ENCODE peak calls at places on chromosomes 6 and 20, in four cellular contexts. Q is K562, B is GM12878, U is HepG2. S is an unnamed sample.

GRCh38 chr20:21395666-21396044 is 1.7 kb downstream of the NKX2-4 start:
- DNase-seq in Q (no peak), B (no peak), U (no peak), S (no peak)

GRCh38 chr6:161618816-161619454 is 345.1 kb upstream of the AGPAT4 start:
- DNase-seq in Q (no peak), B (no peak), U (peak; percentile 49), S (peak; percentile 72)

GRCh38 chr6:105179244-105180065 is at the start of gene POPDC3:
- DNase-seq in U (no peak), Q (no peak), B (no peak), S (peak; percentile 45)

GRCh38 chr6:56699066-56699654 is 56.5 kb upstream of the DST start:
- DNase-seq in B (no peak), U (peak; percentile 43), Q (no peak), S (no peak)

GRCh38 chr6:3999800-4000661 is 78.9 kb downstream of the FAM217A start:
- DNase-seq in U (no peak), Q (no peak), B (no peak), S (no peak)

GRCh38 chr20:25576783-25577530 is 8.4 kb downstream of the NINL start:
- DNase-seq in Q (no peak), U (no peak), B (no peak), S (no peak)

GRCh38 chr6:88662163-88662580 is 301.2 kb downstream of the RNGTT start:
- DNase-seq in Q (no peak), U (peak; percentile 60), B (peak; percentile 89), S (no peak)

GRCh38 chr20:53050338-53050737 is 78.2 kb downstream of the TSHZ2 start:
- DNase-seq in Q (no peak), U (no peak), B (no peak), S (no peak)

GRCh38 chr6:43921548-43922422 is 151.8 kb downstream of the VEGFA start:
- DNase-seq in B (no peak), Q (no peak), U (no peak), S (no peak)
- TF ChIP-seq FOXK2 in B (no peak), Q (no peak), U (no peak), S (no peak)

GRCh38 chr20:13291167-13291566 is 70.1 kb downstream of the ISM1 start:
- DNase-seq in U (no peak), Q (no peak), B (no peak), S (no peak)

GRCh38 chr20:13288357-13288756 is 67.3 kb downstream of the ISM1 start:
- DNase-seq in U (peak; percentile 21), Q (no peak), B (no peak), S (no peak)

GRCh38 chr20:13286600-13286999 is 65.5 kb downstream of the ISM1 start:
- DNase-seq in U (no peak), Q (no peak), B (no peak), S (no peak)

GRCh38 chr20:13290724-13291123 is 69.7 kb downstream of the ISM1 start:
- DNase-seq in Q (no peak), U (no peak), B (no peak), S (no peak)

GRCh38 chr20:13289031-13289430 is 68.0 kb downstream of the ISM1 start:
- DNase-seq in B (no peak), Q (no peak), U (no peak), S (no peak)
- TF ChIP-seq FOXK2 in B (no peak), Q (no peak), U (no peak), S (no peak)

GRCh38 chr6:140908505-140908904 is 1224.2 kb upstream of the GJE1 start:
- DNase-seq in U (no peak), B (no peak), Q (no peak), S (no peak)

GRCh38 chr6:140912686-140913085 is 1220.0 kb upstream of the GJE1 start:
- DNase-seq in Q (no peak), B (no peak), U (peak; percentile 42), S (no peak)

GRCh38 chr6:140907235-140907634 is 1225.5 kb upstream of the GJE1 start:
- DNase-seq in Q (no peak), U (no peak), B (no peak), S (no peak)

GRCh38 chr6:140909156-140909555 is 1223.6 kb upstream of the GJE1 start:
- DNase-seq in U (no peak), Q (no peak), B (no peak), S (no peak)

GRCh38 chr6:140909620-140910019 is 1223.1 kb upstream of the GJE1 start:
- DNase-seq in U (no peak), B (no peak), Q (no peak), S (no peak)
- TF ChIP-seq FOXK2 in U (no peak), B (no peak), Q (no peak), S (no peak)

GRCh38 chr6:106574729-106575458 is 54.4 kb downstream of the RTN4IP1 start:
- DNase-seq in Q (no peak), U (peak; percentile 77), B (no peak), S (no peak)
- TF ChIP-seq FOXK2 in Q (no peak), U (no peak), B (no peak), S (no peak)

GRCh38 chr6:24766685-24767462 is 7.9 kb upstream of the GMNN start:
- DNase-seq in Q (no peak), B (no peak), U (no peak), S (no peak)
- TF ChIP-seq FOXK2 in Q (no peak), B (no peak), U (no peak), S (no peak)

GRCh38 chr6:121482004-121482693 is 46.7 kb downstream of the GJA1 start:
- DNase-seq in B (no peak), U (no peak), Q (no peak), S (no peak)

GRCh38 chr6:121482751-121483150 is 47.3 kb downstream of the GJA1 start:
- DNase-seq in U (no peak), B (no peak), Q (no peak), S (no peak)

GRCh38 chr6:121485359-121485809 is 49.9 kb downstream of the GJA1 start:
- DNase-seq in B (no peak), U (no peak), Q (no peak), S (no peak)

GRCh38 chr6:121479486-121480098 is 44.1 kb downstream of the GJA1 start:
- DNase-seq in B (no peak), Q (no peak), U (no peak), S (no peak)

DNA sequence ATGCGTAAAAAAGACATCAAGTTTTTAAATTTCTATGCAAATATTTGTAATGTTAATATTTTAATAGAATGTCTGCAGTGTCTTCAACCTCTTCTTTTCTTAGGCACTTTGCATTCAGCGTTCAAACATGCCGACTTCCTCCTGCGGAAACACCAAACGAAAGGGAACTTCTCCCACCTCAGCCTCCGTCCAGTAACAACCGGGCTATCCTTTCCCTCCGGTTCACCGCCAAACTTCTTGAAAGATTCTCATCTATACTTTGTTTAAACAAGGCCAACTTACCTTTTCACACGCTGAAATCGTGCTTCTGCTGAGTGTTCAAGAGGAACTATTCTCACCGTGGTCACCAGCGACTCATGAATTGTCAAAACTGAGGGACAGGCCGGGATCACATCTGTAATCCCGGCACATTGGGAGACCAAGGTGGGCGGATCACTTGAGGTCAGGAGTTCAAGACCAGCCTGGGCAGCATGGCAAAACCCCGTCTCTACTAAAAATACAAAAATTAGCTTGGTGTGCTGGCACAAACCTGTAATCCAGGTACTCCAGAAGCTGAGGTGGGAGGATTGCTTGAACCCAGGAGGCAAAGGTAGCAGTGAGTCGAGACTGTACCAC is 44.8 kb downstream of the GJA1 start:
- DNase-seq in B (no peak), Q (no peak), U (no peak), S (no peak)
- TF ChIP-seq FOXK2 in B (no peak), Q (no peak), U (no peak), S (no peak)

DNA sequence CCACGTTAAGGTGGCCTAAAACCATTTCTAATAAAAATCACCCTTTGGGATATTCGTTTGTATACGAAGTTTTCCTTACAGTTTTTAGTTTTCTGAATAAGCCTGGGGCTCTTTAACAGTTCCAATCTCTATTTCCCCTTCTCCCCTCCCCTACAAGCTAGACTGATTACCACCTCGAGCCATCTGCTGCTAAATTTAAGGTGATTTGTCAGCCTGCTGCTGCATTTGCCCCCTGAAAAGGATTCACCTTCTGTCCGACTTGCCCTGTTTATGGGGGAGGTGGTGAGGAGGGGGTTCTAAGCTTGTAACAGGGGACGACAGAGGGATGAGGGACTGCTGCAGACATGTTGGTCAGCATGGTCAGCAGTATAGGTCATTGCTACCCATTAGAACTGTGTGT is 146.3 kb downstream of the JARID2 start:
- DNase-seq in B (no peak), U (no peak), Q (no peak), S (no peak)
- TF ChIP-seq FOXK2 in B (no peak), U (no peak), Q (no peak), S (no peak)

GRCh38 chr20:51562334-51563140 is 20.0 kb upstream of the NFATC2 start:
- DNase-seq in B (no peak), Q (peak; percentile 48), U (no peak), S (peak; percentile 61)
- TF ChIP-seq FOXK2 in B (no peak), Q (no peak), U (no peak), S (no peak)

S was measured in HEK293T.